ENCODE peak calls at places on chromosome 19, in seven cellular contexts. S, G, W, K, N, A and T are unnamed samples.
A peak's percentile ranks its signal among the peaks of the same experiment; 100 is the strongest.

GRCh38 chr19:2507109-2507508 is 31.2 kb downstream of the GADD45B start:
- DNase-seq in W (no peak), A (no peak), G (peak; percentile 88), K (peak; percentile 70), N (no peak), S (no peak), T (peak; percentile 67)

GRCh38 chr19:3368441-3368795 is 2.0 kb downstream of the NFIC start:
- DNase-seq in W (no peak), N (no peak), S (no peak), A (no peak), G (no peak), K (no peak), T (no peak)

GRCh38 chr19:355134-355533 is 10.5 kb upstream of the MIER2 start:
- DNase-seq in W (no peak), A (no peak), S (no peak), K (no peak), N (no peak), G (peak; percentile 18), T (no peak)

GRCh38 chr19:49017666-49018351 is 918 bp upstream of the LHB start:
- DNase-seq in N (no peak), A (peak; percentile 71), K (peak; percentile 84), S (peak; percentile 92), W (peak; percentile 79), G (peak; percentile 38), T (peak; percentile 62)

GRCh38 chr19:49200238-49200862 is 42.8 kb downstream of the TRPM4 start:
- DNase-seq in N (no peak), A (no peak), S (no peak), W (no peak), K (no peak), G (peak; percentile 50), T (peak; percentile 11)

GRCh38 chr19:48754950-48755645 is at the start of gene FGF21:
- DNase-seq in S (no peak), N (no peak), K (no peak), G (no peak), A (no peak), W (no peak), T (no peak)

GRCh38 chr19:51224163-51224641 is 678 bp upstream of the CD33 start:
- DNase-seq in W (no peak), A (no peak), N (no peak), G (no peak), K (no peak), S (no peak), T (no peak)

GRCh38 chr19:1680976-1681375 is 28.6 kb upstream of the TCF3 start:
- DNase-seq in S (no peak), G (no peak), K (no peak), W (no peak), A (no peak), N (no peak), T (no peak)

GRCh38 chr19:3358392-3358918 is 7.9 kb upstream of the NFIC start:
- DNase-seq in W (peak; percentile 39), N (no peak), S (peak; percentile 87), K (no peak), A (no peak), G (no peak), T (no peak)

GRCh38 chr19:18999016-18999758 is 34.1 kb downstream of the SUGP2 start:
- DNase-seq in A (no peak), W (no peak), S (no peak), N (no peak), G (peak; percentile 14), K (no peak), T (peak; percentile 42)

GRCh38 chr19:49640113-49640898 is at the start of gene RRAS:
- DNase-seq in K (peak; percentile 100), S (peak; percentile 98), W (peak; percentile 100), N (peak; percentile 99), G (peak; percentile 100), A (peak; percentile 100), T (peak; percentile 100)

GRCh38 chr19:19388568-19389555 is 16.6 kb upstream of the GATAD2A start:
- DNase-seq in W (no peak), N (no peak), S (no peak), A (no peak), K (no peak), G (peak; percentile 39), T (peak; percentile 20)

GRCh38 chr19:12778020-12778904 is 2.9 kb upstream of the HOOK2 start:
- DNase-seq in G (peak; percentile 64), S (peak; percentile 89), N (no peak), W (peak; percentile 56), K (peak; percentile 85), A (peak; percentile 73), T (peak; percentile 87)

GRCh38 chr19:48933382-48933932 is at the start of gene DHDH:
- DNase-seq in K (peak; percentile 96), A (peak; percentile 92), N (no peak), W (peak; percentile 97), G (peak; percentile 97), S (peak; percentile 98), T (peak; percentile 45)

GRCh38 chr19:58554494-58555368 is at the start of gene CHMP2A:
- DNase-seq in A (peak; percentile 99), S (peak; percentile 99), G (peak; percentile 95), N (peak; percentile 92), K (peak; percentile 99), W (peak; percentile 99), T (peak; percentile 98)

GRCh38 chr19:45087531-45087930 is 5.4 kb upstream of the PPP1R37 start:
- DNase-seq in K (peak; percentile 69), W (no peak), G (no peak), A (no peak), S (no peak), N (peak; percentile 20), T (no peak)

GRCh38 chr19:30161770-30162169 is 210.4 kb upstream of the ZNF536 start:
- DNase-seq in S (no peak), G (no peak), W (no peak), N (no peak), K (no peak), A (no peak), T (no peak)

GRCh38 chr19:55173186-55173716 is 6.8 kb upstream of the DNAAF3 start:
- DNase-seq in G (no peak), W (no peak), N (no peak), S (peak; percentile 82), A (no peak), K (no peak), T (no peak)

GRCh38 chr19:30865481-30865880 is 483.8 kb downstream of the TSHZ3 start:
- DNase-seq in S (no peak), K (no peak), N (no peak), W (no peak), A (peak; percentile 81), G (no peak), T (no peak)

GRCh38 chr19:51086153-51086850 is 3.6 kb upstream of the KLK14 start:
- DNase-seq in G (no peak), K (no peak), S (no peak), A (no peak), N (no peak), W (no peak), T (no peak)

GRCh38 chr19:6204212-6204611 is 68.7 kb downstream of the ACSBG2 start:
- DNase-seq in G (no peak), A (no peak), K (peak; percentile 40), W (no peak), S (no peak), N (no peak), T (peak; percentile 33)

GRCh38 chr19:6198896-6199239 is 63.4 kb downstream of the ACSBG2 start:
- DNase-seq in N (no peak), A (no peak), W (no peak), S (no peak), K (no peak), G (no peak), T (no peak)

GRCh38 chr19:6196361-6196760 is 60.9 kb downstream of the ACSBG2 start:
- DNase-seq in N (no peak), S (no peak), A (no peak), G (no peak), K (peak; percentile 34), W (no peak), T (no peak)

GRCh38 chr19:6204866-6205723 is 69.6 kb downstream of the ACSBG2 start:
- DNase-seq in W (no peak), K (peak; percentile 27), S (no peak), N (no peak), A (no peak), G (no peak), T (no peak)

DNA sequence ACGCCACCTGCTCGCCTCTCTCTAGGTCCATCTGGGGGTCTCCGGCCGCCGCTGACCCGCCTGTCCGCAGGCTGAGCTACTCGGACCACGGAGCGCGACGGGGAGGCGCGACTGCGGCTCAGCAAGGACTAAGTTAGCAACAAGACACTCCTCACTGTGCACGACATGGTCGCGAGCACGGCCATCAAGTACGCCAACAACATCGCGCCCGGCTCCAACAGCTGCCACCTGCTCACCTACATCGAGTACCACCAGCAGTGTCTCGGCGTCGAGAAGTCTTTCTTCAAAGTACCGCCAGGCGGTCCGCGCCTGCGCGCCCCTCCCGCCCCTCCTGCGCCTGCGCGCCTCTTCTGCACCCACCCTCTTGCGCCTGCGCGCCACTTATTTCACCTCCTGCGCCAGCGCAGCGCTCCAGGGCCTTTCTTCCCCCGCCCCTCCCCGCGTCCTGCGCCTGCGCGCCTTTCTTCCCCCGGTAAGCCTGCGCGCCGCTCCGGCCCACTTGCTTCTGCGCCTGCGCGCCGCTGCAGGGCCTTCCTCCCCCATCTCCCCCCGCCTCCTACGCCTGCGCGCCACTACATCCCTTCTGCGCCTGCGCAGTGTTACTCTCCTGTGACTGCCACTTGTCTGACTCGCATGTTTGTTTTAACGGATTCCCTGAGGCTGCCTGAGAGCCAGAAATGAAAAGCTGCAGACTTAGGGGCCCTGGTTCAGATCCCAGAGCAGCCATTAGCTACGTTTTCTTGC is 63.9 kb downstream of the ACSBG2 start:
- DNase-seq in K (peak; percentile 99), G (peak; percentile 98), A (peak; percentile 99), S (peak; percentile 100), W (peak; percentile 100), N (peak; percentile 95), T (peak; percentile 99)
- TF ChIP-seq CTCF in K (peak; percentile 67), G (peak; percentile 34), A (peak; percentile 30), S (peak; percentile 89), W (peak; percentile 24), N (peak; percentile 68), T (peak; percentile 39)

DNA sequence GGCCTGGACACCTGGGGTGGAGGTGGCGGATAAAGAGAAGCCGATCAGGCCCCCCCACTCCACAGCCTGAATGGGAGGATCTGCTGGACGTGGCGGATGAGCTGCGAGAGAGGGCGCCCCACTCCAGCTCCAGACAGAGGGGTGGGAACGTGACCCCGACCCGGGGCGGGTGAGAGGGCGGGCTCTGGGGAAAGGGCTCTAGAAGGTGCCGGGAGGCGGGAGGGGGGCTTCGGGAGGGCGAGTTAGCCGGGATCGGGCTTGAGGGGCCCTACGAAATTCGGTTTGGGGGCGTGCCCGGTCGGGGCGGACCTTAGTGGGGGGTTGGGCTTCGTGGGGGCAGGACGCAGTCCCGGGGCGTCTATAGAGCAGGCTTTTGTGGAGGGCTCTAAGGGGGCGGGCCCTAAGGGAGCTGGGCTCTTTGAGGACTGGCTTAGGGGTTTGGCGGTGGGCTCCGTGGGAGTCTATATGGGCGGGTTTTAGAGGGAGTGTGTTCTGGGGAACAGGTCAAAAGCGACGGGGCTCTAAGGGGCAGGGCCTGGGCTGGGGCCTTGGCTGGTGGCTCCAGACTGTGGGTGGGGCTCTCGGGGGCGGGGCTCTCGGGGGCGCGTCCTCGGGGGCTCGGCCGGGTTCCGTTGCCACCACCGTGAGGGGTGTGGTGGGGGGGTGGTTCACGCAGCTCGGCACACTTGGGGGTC is 4.1 kb upstream of the NANOS3 start:
- DNase-seq in N (no peak), K (peak; percentile 61), G (no peak), S (peak; percentile 87), A (peak; percentile 70), W (peak; percentile 89), T (no peak)
- TF ChIP-seq CTCF in N (no peak), K (peak; percentile 16), G (peak; percentile 20), S (no peak), A (peak; percentile 29), W (peak; percentile 54), T (peak; percentile 44)

GRCh38 chr19:23436944-23437343 is 41.7 kb upstream of the ZNF91 start:
- DNase-seq in G (no peak), W (no peak), N (no peak), A (no peak), S (no peak), K (no peak), T (no peak)
- TF ChIP-seq CTCF in G (peak; percentile 28), W (no peak), N (no peak), A (no peak), S (no peak), K (no peak), T (peak; percentile 43)

GRCh38 chr19:14467816-14468215 is 7.3 kb downstream of the PTGER1 start:
- DNase-seq in W (no peak), N (no peak), G (peak; percentile 27), S (no peak), K (no peak), A (no peak), T (no peak)
- TF ChIP-seq CTCF in W (no peak), N (no peak), G (peak; percentile 19), S (no peak), K (no peak), A (no peak), T (no peak)